ENCODE peak calls at places on chromosomes 3 and 15, in ten cellular contexts. F is M059J; W is iris pigment epithelial cell; S is non-pigmented ciliary epithelial cell; M is PC-9; E is progenitor cell of endocrine pancreas; V is stimulated activated CD4-positive, alpha-beta T cell treated with anti-CD3 and anti-CD28 coated beads, Interleukin-4, amount 100 ng/mL, for 1 hour; D is HuH-7.5; N is germinal center; C is activated CD8-positive, alpha-beta memory T cell treated with anti-CD3 and anti-CD28 coated beads for 48 hours. L is an unnamed sample.

GRCh38 chr15:100525894-100526512 is 2.7 kb downstream of the CERS3 start:
- DNase-seq in D (no peak), F (no peak), W (no peak), C (no peak), V (no peak), E (no peak), M (no peak), S (no peak), N (no peak), L (peak; percentile 7)

GRCh38 chr3:46001178-46001577 is 5.6 kb upstream of the FYCO1 start:
- DNase-seq in F (no peak), C (no peak), S (no peak), E (no peak), D (no peak), N (no peak), W (no peak), V (no peak), M (no peak), L (no peak)

GRCh38 chr15:68421798-68422402 is 10.1 kb downstream of the ITGA11 start:
- DNase-seq in V (no peak), F (peak; percentile 85), C (no peak), D (no peak), E (no peak), S (no peak), M (no peak), N (no peak), W (no peak), L (no peak)

GRCh38 chr3:143192193-143192592 is 72.6 kb downstream of the CHST2 start:
- DNase-seq in D (no peak), M (no peak), F (no peak), W (no peak), V (no peak), C (no peak), S (no peak), E (no peak), N (no peak), L (no peak)

GRCh38 chr3:13479332-13479581 is 849 bp upstream of the HDAC11 start:
- DNase-seq in N (peak; percentile 48), F (no peak), V (peak; percentile 53), C (peak; percentile 14), S (no peak), D (peak; percentile 83), M (no peak), W (no peak), E (no peak), L (no peak)

GRCh38 chr3:139388961-139389551 is 391 bp downstream of the COPB2 start:
- DNase-seq in F (no peak), C (no peak), V (peak; percentile 27), M (no peak), N (peak; percentile 34), W (peak; percentile 9), D (peak; percentile 3), E (no peak), S (no peak), L (no peak)

GRCh38 chr3:101518421-101518871 is 5.4 kb upstream of the SENP7 start:
- DNase-seq in F (peak; percentile 82), M (peak; percentile 79), N (no peak), D (no peak), S (no peak), C (peak; percentile 9), E (no peak), W (peak; percentile 30), V (peak; percentile 10), L (no peak)

GRCh38 chr15:89971592-89971997 is 29.5 kb upstream of the ZNF710 start:
- DNase-seq in F (peak; percentile 62), S (peak; percentile 5), W (peak; percentile 66), V (peak; percentile 38), N (peak; percentile 70), C (peak; percentile 13), E (peak; percentile 45), M (no peak), D (peak; percentile 88), L (peak; percentile 77)

GRCh38 chr3:113161661-113162060 is 49.7 kb upstream of the BOC start:
- DNase-seq in D (no peak), S (no peak), N (no peak), V (no peak), M (no peak), E (no peak), C (no peak), F (no peak), W (no peak), L (no peak)

GRCh38 chr15:101804941-101805340 is 1.6 kb downstream of the OR4F6 start:
- DNase-seq in E (no peak), M (no peak), V (no peak), D (no peak), N (no peak), F (no peak), S (no peak), W (no peak), C (no peak), L (no peak)

GRCh38 chr3:119778811-119779210 is 3.1 kb upstream of the NR1I2 start:
- DNase-seq in W (no peak), E (no peak), D (no peak), N (no peak), S (no peak), F (no peak), V (no peak), M (no peak), C (no peak), L (no peak)

GRCh38 chr3:177596822-177597271 is 399.6 kb upstream of the TBL1XR1 start:
- DNase-seq in S (no peak), D (no peak), M (peak; percentile 82), F (peak; percentile 84), N (no peak), V (no peak), E (no peak), C (no peak), W (no peak), L (no peak)